ENCODE peak calls at places on chromosome 16, in six cellular contexts. D is esophagus squamous epithelium, T is brain microvascular endothelial cell, P is ovary, A is mammary epithelial cell, S is heart left ventricle. Z is an unnamed sample.
A peak's percentile ranks its signal among the peaks of the same experiment; 100 is the strongest.

GRCh38 chr16:4501071-4501478 is 24.9 kb downstream of the HMOX2 start:
- DNase-seq in D (no peak), A (no peak), P (no peak), T (no peak), S (no peak), Z (no peak)

GRCh38 chr16:4290236-4290830 is 17.5 kb upstream of the TFAP4 start:
- DNase-seq in S (no peak), T (peak; percentile 23), A (peak; percentile 78), D (no peak), P (no peak), Z (no peak)

GRCh38 chr16:19853973-19854876 is 30.4 kb downstream of the GPRC5B start:
- DNase-seq in P (no peak), D (no peak), A (no peak), S (no peak), T (no peak), Z (no peak)

GRCh38 chr16:17343028-17343427 is 127.7 kb downstream of the XYLT1 start:
- DNase-seq in D (no peak), P (no peak), A (no peak), S (no peak), T (no peak), Z (peak; percentile 70)

GRCh38 chr16:80591071-80591935 is 50.5 kb downstream of the DYNLRB2 start:
- DNase-seq in T (no peak), P (no peak), S (no peak), A (no peak), D (no peak), Z (peak; percentile 19)

GRCh38 chr16:68668266-68668665 is 23.2 kb downstream of the CDH3 start:
- DNase-seq in D (no peak), T (no peak), S (no peak), P (no peak), A (peak; percentile 100), Z (no peak)

GRCh38 chr16:842061-842476 is 41.5 kb upstream of the GNG13 start:
- DNase-seq in P (no peak), D (no peak), T (peak; percentile 35), A (no peak), S (no peak), Z (no peak)

GRCh38 chr16:88847654-88848053 is 9.1 kb downstream of the GALNS start:
- DNase-seq in A (no peak), S (no peak), D (no peak), T (no peak), P (no peak), Z (no peak)

GRCh38 chr16:4674926-4675530 is 18.3 kb upstream of the NUDT16L1 start:
- DNase-seq in T (no peak), D (no peak), P (no peak), S (no peak), A (peak; percentile 74), Z (no peak)

GRCh38 chr16:57890752-57891111 is 80.2 kb downstream of the CNGB1 start:
- DNase-seq in T (no peak), S (no peak), D (no peak), P (no peak), A (no peak), Z (no peak)

GRCh38 chr16:11255737-11256656 is at the start of gene SOCS1:
- DNase-seq in D (no peak), A (peak; percentile 83), P (peak; percentile 88), S (peak; percentile 91), T (peak; percentile 74), Z (peak; percentile 75)

GRCh38 chr16:11254913-11255736 is 879 bp downstream of the SOCS1 start:
- DNase-seq in S (no peak), A (peak; percentile 45), D (no peak), P (peak; percentile 53), T (no peak), Z (peak; percentile 84)

GRCh38 chr16:11258553-11259287 is 2.7 kb upstream of the SOCS1 start:
- DNase-seq in T (no peak), A (no peak), P (no peak), S (peak; percentile 52), D (no peak), Z (no peak)

GRCh38 chr16:11257131-11257938 is 1.3 kb upstream of the SOCS1 start:
- DNase-seq in P (peak; percentile 82), D (no peak), A (peak; percentile 72), T (peak; percentile 80), S (peak; percentile 78), Z (no peak)

GRCh38 chr16:11256657-11257130 is 690 bp upstream of the SOCS1 start:
- DNase-seq in S (peak; percentile 74), P (peak; percentile 63), A (peak; percentile 60), T (no peak), D (no peak), Z (no peak)
- H3K27ac ChIP-seq in S (peak overlapping the region; percentile 95), P (peak overlapping the region; percentile 73), A (peak overlapping the region; percentile 60), T (peak overlapping the region; percentile 92), D (peak overlapping the region; percentile 97), Z (peak overlapping the region; percentile 81)

GRCh38 chr16:86476956-86477530 is 33.3 kb upstream of the FOXF1 start:
- DNase-seq in P (no peak), A (no peak), D (no peak), T (no peak), S (peak; percentile 37), Z (no peak)
- H3K27ac ChIP-seq in P (no peak overlapping the region), A (no peak overlapping the region), D (peak overlapping the region; percentile 70), T (no peak overlapping the region), S (no peak overlapping the region), Z (no peak overlapping the region)

GRCh38 chr16:86510465-86511261 is at the start of gene FOXF1:
- DNase-seq in S (no peak), D (no peak), P (no peak), A (peak; percentile 32), T (no peak), Z (no peak)
- H3K27ac ChIP-seq in S (no peak within 1 kb of the TSS), D (peak within 1 kb of the TSS; percentile 94), P (peak within 1 kb of the TSS; percentile 7), A (no peak within 1 kb of the TSS), T (no peak within 1 kb of the TSS), Z (no peak within 1 kb of the TSS)

DNA sequence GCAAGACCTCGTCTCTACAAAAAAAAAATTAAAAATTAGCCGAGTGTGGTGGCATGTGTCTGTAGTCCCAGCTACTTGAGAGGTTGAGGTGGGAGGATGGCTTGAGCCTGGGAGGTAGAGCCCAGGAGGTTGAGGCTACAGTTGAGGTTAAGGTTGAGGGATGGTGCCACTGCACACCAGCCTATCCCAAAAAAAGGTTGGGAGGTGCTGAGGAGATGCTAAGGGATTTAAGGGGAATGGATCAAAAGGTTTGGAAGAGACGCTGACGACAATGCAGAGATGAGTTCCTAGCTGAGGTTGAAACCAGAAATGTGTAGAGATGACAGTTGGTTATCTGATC is 4.7 kb upstream of the NSMCE1 start:
- DNase-seq in D (no peak), A (no peak), S (no peak), P (no peak), T (no peak), Z (no peak)
- H3K27ac ChIP-seq in D (no peak overlapping the region), A (no peak overlapping the region), S (no peak overlapping the region), P (no peak overlapping the region), T (no peak overlapping the region), Z (no peak overlapping the region)

Z was measured in CD8-positive, alpha-beta T cell.